ENCODE peak calls at places on chromosomes 5 and 9, in six cellular contexts. U is fibroblast of villous mesenchyme, M is right lobe of liver, J is fibroblast of lung, C is H7, N is Caco-2. O is an unnamed sample.

GRCh38 chr9:137817236-137818200 is 60.1 kb upstream of the CACNA1B start:
- DNase-seq in U (no peak), M (no peak), J (no peak), C (no peak), N (no peak), O (no peak)

GRCh38 chr5:128441923-128442322 is 96.1 kb downstream of the FBN2 start:
- DNase-seq in U (peak; percentile 17), M (no peak), J (no peak), C (no peak), N (no peak), O (no peak)

GRCh38 chr9:2621678-2622360 is at the start of gene VLDLR:
- DNase-seq in U (no peak), M (peak; percentile 52), J (peak; percentile 20), C (peak; percentile 92), N (peak; percentile 13), O (peak; percentile 37)

GRCh38 chr5:30100148-30100547 is 1093.3 kb upstream of the CDH6 start:
- DNase-seq in U (no peak), M (no peak), J (peak; percentile 17), C (no peak), N (no peak), O (no peak)

GRCh38 chr5:1011741-1012315 is 3.2 kb downstream of the NKD2 start:
- DNase-seq in U (no peak), M (peak; percentile 56), J (no peak), C (no peak), N (no peak), O (no peak)

GRCh38 chr9:35681341-35682002 is 7.7 kb downstream of the CA9 start:
- DNase-seq in U (no peak), M (no peak), J (peak; percentile 58), C (no peak), N (no peak), O (no peak)

GRCh38 chr5:91206734-91207133 is 176.4 kb downstream of the ARRDC3 start:
- DNase-seq in U (peak; percentile 33), M (no peak), J (peak; percentile 85), C (no peak), N (no peak), O (peak; percentile 75)

GRCh38 chr5:107424461-107424860 is 246.3 kb downstream of the EFNA5 start:
- DNase-seq in U (peak; percentile 52), M (no peak), J (peak; percentile 51), C (no peak), N (no peak), O (peak; percentile 29)

GRCh38 chr9:125763373-125763772 is 16.2 kb downstream of the PBX3 start:
- DNase-seq in U (no peak), M (no peak), J (peak; percentile 71), C (no peak), N (no peak), O (no peak)

GRCh38 chr9:12640021-12640587 is 53.1 kb upstream of the TYRP1 start:
- DNase-seq in U (peak; percentile 70), M (no peak), J (peak; percentile 58), C (no peak), N (peak; percentile 27), O (peak; percentile 51)

GRCh38 chr5:154491951-154492350 is 13.9 kb upstream of the HAND1 start:
- DNase-seq in U (no peak), M (no peak), J (no peak), C (peak; percentile 3), N (no peak), O (no peak)

GRCh38 chr9:41229408-41230401 is 40.6 kb upstream of the ZNG1F start:
- DNase-seq in U (peak; percentile 12), M (peak; percentile 69), J (peak; percentile 35), C (peak; percentile 5), N (no peak), O (peak; percentile 15)

GRCh38 chr5:38796000-38796738 is 49.6 kb upstream of the OSMR start:
- DNase-seq in U (no peak), M (no peak), J (no peak), C (no peak), N (no peak), O (no peak)

GRCh38 chr5:38835887-38836286 is 9.9 kb upstream of the OSMR start:
- DNase-seq in U (peak; percentile 84), M (no peak), J (peak; percentile 53), C (no peak), N (no peak), O (peak; percentile 78)

GRCh38 chr5:32241034-32241783 is 67.1 kb upstream of the GOLPH3 start:
- DNase-seq in U (no peak), M (no peak), J (no peak), C (no peak), N (no peak), O (no peak)

GRCh38 chr9:123225374-123225813 is 43.0 kb downstream of the STRBP start:
- DNase-seq in U (peak; percentile 71), M (no peak), J (peak; percentile 77), C (peak; percentile 59), N (peak; percentile 43), O (peak; percentile 62)

GRCh38 chr5:14234204-14234603 is 91.1 kb downstream of the TRIO start:
- DNase-seq in U (no peak), M (no peak), J (peak; percentile 81), C (no peak), N (peak; percentile 40), O (no peak)

GRCh38 chr5:142421158-142421617 is 96.4 kb upstream of the SPRY4 start:
- DNase-seq in U (no peak), M (no peak), J (no peak), C (no peak), N (no peak), O (no peak)
- H3K4me3 ChIP-seq in U (no peak overlapping the region), M (no peak overlapping the region), J (no peak overlapping the region), C (no peak overlapping the region), N (no peak overlapping the region), O (no peak overlapping the region)

DNA sequence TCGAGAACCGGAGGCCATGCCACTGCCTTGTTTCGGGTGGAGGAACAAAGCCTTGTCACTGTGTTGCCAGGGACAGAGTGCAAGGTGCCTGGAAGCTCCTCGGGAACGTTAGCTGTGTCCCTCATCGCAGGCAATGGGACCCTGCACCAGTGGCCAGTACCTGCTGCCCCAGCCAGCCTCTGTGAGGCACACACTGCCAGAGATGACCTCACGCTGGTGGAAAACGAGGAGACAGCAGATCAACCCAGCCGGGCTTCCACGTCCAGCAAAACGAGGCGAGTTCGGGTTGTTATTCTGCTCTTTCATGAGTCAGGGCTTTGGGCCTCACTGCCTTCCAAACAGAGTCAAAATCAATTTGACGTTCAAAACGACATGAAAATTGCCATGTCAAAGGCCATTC is 104.1 kb downstream of the ADAMTS2 start:
- DNase-seq in U (no peak), M (peak; percentile 43), J (no peak), C (no peak), N (no peak), O (peak; percentile 39)
- H3K4me3 ChIP-seq in U (no peak overlapping the region), M (no peak overlapping the region), J (no peak overlapping the region), C (no peak overlapping the region), N (no peak overlapping the region), O (no peak overlapping the region)

GRCh38 chr9:20566401-20566800 is 55.9 kb downstream of the MLLT3 start:
- DNase-seq in U (no peak), M (no peak), J (no peak), C (no peak), N (no peak), O (no peak)
- H3K4me3 ChIP-seq in U (no peak overlapping the region), M (no peak overlapping the region), J (no peak overlapping the region), C (no peak overlapping the region), N (no peak overlapping the region), O (no peak overlapping the region)

DNA sequence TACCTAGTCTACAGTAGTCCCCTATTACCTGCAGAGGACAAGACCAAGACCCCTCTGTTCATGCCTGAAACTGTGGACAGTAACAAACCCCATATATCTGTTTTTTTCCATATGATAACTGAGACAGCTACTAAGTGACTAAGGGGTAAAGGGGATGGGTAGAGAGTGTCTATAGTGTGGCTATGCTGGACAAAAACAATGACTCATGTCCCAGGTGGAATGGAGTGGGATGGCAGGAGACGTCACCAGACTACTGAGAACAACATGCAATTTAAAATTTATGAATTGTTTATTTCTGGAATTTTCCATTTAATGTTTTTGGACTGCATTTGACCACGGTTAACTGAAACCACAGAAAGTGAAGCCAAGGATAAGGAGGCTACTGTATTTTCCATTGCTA is 171.8 kb downstream of the AGTPBP1 start:
- DNase-seq in U (peak; percentile 57), M (no peak), J (peak; percentile 68), C (no peak), N (no peak), O (peak; percentile 47)
- H3K4me3 ChIP-seq in U (no peak overlapping the region), M (no peak overlapping the region), J (no peak overlapping the region), C (no peak overlapping the region), N (no peak overlapping the region), O (no peak overlapping the region)

GRCh38 chr5:35810561-35810960 is 46.1 kb upstream of the IL7R start:
- DNase-seq in U (no peak), M (no peak), J (no peak), C (no peak), N (no peak), O (no peak)
- H3K4me3 ChIP-seq in U (no peak overlapping the region), M (no peak overlapping the region), J (no peak overlapping the region), C (no peak overlapping the region), N (no peak overlapping the region), O (no peak overlapping the region)

GRCh38 chr5:123036391-123037103 is at the start of gene PPIC:
- DNase-seq in U (peak; percentile 75), M (peak; percentile 94), J (peak; percentile 80), C (peak; percentile 95), N (peak; percentile 92), O (peak; percentile 80)
- H3K4me3 ChIP-seq in U (peak within 1 kb of the TSS; percentile 80), M (peak within 1 kb of the TSS; percentile 83), J (peak within 1 kb of the TSS; percentile 71), C (peak within 1 kb of the TSS; percentile 82), N (peak within 1 kb of the TSS; percentile 87), O (peak within 1 kb of the TSS; percentile 77)

GRCh38 chr5:95824747-95825146 is 2.2 kb upstream of the GLRX start:
- DNase-seq in U (no peak), M (no peak), J (no peak), C (no peak), N (no peak), O (no peak)
- H3K4me3 ChIP-seq in U (no peak overlapping the region), M (no peak overlapping the region), J (no peak overlapping the region), C (no peak overlapping the region), N (no peak overlapping the region), O (no peak overlapping the region)

O was measured in AG10803.